ENCODE peak calls at places on chromosomes 7 and 10, in four cellular contexts. One of them, this sample, is unnamed.

GRCh38 chr10:55410415-55410885 is 609.4 kb upstream of the PCDH15 start:
- DNase-seq in epithelial cell of esophagus: peak; percentile 36
- DNase-seq in cardiac muscle cell: peak; percentile 1
- DNase-seq in heart right ventricle: peak; percentile 18
- DNase-seq in this sample: no peak

GRCh38 chr10:116113721-116114501 is 159.1 kb downstream of the GFRA1 start:
- DNase-seq in heart right ventricle: no peak
- DNase-seq in epithelial cell of esophagus: peak; percentile 4
- DNase-seq in cardiac muscle cell: no peak
- DNase-seq in this sample: no peak

GRCh38 chr7:139860090-139860773 is 31.2 kb downstream of the TBXAS1 start:
- DNase-seq in epithelial cell of esophagus: no peak
- DNase-seq in cardiac muscle cell: no peak
- DNase-seq in heart right ventricle: peak; percentile 28
- DNase-seq in this sample: peak; percentile 17

GRCh38 chr7:26574476-26574875 is 282.8 kb downstream of the SNX10 start:
- DNase-seq in epithelial cell of esophagus: peak; percentile 65
- DNase-seq in heart right ventricle: no peak
- DNase-seq in cardiac muscle cell: no peak
- DNase-seq in this sample: no peak

GRCh38 chr7:144834516-144835165 is 1.2 kb downstream of the TPK1 start:
- DNase-seq in epithelial cell of esophagus: no peak
- DNase-seq in cardiac muscle cell: peak; percentile 55
- DNase-seq in heart right ventricle: no peak
- DNase-seq in this sample: peak; percentile 77

GRCh38 chr7:19215421-19215820 is 70.2 kb upstream of the FERD3L start:
- DNase-seq in cardiac muscle cell: peak; percentile 84
- DNase-seq in epithelial cell of esophagus: no peak
- DNase-seq in heart right ventricle: no peak
- DNase-seq in this sample: no peak

GRCh38 chr7:92698237-92698841 is 108.1 kb upstream of the FAM133B start:
- DNase-seq in heart right ventricle: peak; percentile 27
- DNase-seq in epithelial cell of esophagus: peak; percentile 84
- DNase-seq in cardiac muscle cell: peak; percentile 97
- DNase-seq in this sample: no peak

GRCh38 chr10:21368728-21369425 is 156.6 kb downstream of the SKIDA1 start:
- DNase-seq in cardiac muscle cell: peak; percentile 92
- DNase-seq in heart right ventricle: no peak
- DNase-seq in epithelial cell of esophagus: peak; percentile 94
- DNase-seq in this sample: peak; percentile 16

GRCh38 chr7:45873355-45873754 is 473 bp upstream of the CCDC201 start:
- DNase-seq in cardiac muscle cell: no peak
- DNase-seq in epithelial cell of esophagus: no peak
- DNase-seq in heart right ventricle: no peak
- DNase-seq in this sample: no peak

DNA sequence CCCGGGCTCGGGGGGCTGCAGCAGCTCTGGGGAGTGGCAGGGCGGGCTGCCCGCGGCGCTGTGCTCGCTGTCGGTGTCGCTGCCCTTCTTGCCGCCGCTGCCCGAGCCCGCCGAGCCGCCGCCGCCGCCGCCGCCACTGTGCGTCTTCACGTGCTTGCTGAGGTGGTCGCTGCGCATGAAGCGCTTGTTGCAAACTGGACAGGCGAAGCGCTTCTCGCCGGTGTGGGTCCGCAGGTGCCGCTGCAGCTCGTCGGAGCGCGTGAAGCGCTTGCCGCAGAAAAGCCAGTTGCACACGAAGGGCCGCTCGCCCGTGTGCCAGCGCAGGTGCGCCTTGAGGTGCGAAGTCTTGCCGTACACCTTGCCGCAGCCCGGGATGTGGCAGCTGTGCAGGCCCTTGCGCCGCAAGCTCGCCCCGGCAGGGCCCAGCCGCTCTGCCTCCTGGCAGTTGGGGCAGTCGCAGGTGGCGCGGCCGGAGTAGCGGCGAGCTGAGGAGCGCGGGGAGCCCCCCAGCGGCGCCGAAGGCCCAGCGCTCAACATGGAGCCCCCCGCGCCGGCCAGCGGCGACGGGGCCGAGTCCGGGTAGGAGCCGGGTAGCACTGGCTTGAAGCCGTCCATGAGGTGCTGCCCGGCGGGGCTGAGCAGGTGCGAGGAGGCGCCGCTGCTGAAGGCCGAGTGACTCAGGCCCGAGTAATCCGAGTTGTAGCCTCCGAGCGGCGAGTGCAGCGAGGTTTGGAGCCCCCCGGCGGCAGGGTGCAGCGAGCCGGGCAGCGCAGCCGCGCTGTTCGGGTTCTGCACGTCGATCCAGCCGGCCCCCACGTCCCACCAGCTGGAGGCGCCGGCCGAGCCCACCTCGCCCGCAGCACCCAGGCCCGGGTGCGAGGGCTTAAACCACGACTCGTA is 2.1 kb downstream of the SP8 start:
- DNase-seq in epithelial cell of esophagus: peak; percentile 70
- DNase-seq in heart right ventricle: no peak
- DNase-seq in cardiac muscle cell: no peak
- DNase-seq in this sample: no peak
- TF ChIP-seq CTCF in epithelial cell of esophagus: no peak
- TF ChIP-seq CTCF in heart right ventricle: no peak
- TF ChIP-seq CTCF in cardiac muscle cell: no peak
- TF ChIP-seq CTCF in this sample: no peak

GRCh38 chr7:142813262-142813661 is 41.6 kb upstream of the EPHB6 start:
- DNase-seq in epithelial cell of esophagus: peak; percentile 61
- DNase-seq in cardiac muscle cell: peak; percentile 63
- DNase-seq in heart right ventricle: no peak
- DNase-seq in this sample: no peak
- H3K4me3 ChIP-seq in epithelial cell of esophagus: no peak overlapping the region
- H3K4me3 ChIP-seq in cardiac muscle cell: no peak overlapping the region
- H3K4me3 ChIP-seq in heart right ventricle: no peak overlapping the region
- H3K4me3 ChIP-seq in this sample: no peak overlapping the region

GRCh38 chr7:106151459-106152312 is 39.6 kb upstream of the SYPL1 start:
- DNase-seq in epithelial cell of esophagus: no peak
- DNase-seq in cardiac muscle cell: no peak
- DNase-seq in heart right ventricle: no peak
- DNase-seq in this sample: no peak
- TF ChIP-seq CTCF in epithelial cell of esophagus: no peak
- TF ChIP-seq CTCF in cardiac muscle cell: no peak
- TF ChIP-seq CTCF in heart right ventricle: no peak
- TF ChIP-seq CTCF in this sample: no peak

DNA sequence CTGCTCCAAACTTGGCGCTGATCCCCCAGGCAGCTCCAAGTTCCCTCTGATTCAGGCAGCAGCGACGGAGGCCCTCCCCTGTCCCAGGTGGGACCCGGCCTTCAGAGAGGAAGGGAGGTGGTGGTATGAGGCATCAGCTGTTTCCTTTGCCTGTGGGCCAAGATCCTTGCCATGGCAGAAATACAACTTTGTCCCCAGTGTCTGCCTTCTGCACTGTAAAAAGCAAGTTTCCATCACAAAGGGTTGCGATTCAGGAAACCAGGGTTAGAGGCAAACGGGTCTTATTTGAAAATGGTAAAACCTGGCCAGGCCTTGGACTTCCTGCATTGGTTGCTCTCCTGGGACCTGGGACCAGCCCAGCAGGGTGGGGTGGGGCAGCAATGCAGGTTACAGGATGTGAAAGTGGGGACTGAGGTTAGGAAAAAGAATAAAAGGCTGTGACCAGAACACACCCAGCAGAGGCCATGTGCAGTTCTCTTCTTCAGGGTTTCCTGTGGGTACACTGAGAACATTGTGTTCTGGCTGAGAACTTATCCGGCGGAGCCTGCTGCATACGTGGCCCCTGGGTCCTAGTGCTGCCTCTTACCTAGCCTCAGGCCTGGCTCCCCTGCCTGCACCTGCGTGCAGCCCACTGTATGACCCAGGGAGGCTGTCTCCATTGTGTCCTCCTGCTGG is 25.1 kb upstream of the DDIT4 start:
- DNase-seq in cardiac muscle cell: peak; percentile 84
- DNase-seq in epithelial cell of esophagus: peak; percentile 62
- DNase-seq in heart right ventricle: peak; percentile 81
- DNase-seq in this sample: peak; percentile 97
- H3K4me3 ChIP-seq in cardiac muscle cell: no peak overlapping the region
- H3K4me3 ChIP-seq in epithelial cell of esophagus: no peak overlapping the region
- H3K4me3 ChIP-seq in heart right ventricle: no peak overlapping the region
- H3K4me3 ChIP-seq in this sample: peak overlapping the region; percentile 49

DNA sequence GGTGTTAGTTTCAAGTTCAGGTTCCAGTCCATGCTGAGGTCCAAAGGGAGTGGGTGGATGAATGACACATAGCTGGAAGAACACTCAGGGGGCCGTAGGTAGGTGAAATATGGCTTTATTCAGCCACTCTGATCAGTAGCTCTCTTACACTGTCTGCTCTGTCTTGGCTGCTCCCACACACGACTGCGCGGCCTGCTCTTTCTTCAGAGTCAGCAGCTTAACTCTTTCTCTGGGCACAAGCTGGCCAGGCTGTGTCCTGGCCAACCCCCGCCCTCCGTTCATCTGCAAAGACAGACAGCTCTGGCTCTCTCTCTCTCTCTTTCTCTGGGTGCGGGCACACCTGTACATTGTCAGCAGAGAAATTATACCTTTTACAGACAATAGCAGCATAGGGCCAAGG is 317.4 kb upstream of the SORCS1 start:
- DNase-seq in cardiac muscle cell: no peak
- DNase-seq in heart right ventricle: no peak
- DNase-seq in epithelial cell of esophagus: no peak
- DNase-seq in this sample: no peak
- TF ChIP-seq CTCF in cardiac muscle cell: no peak
- TF ChIP-seq CTCF in heart right ventricle: no peak
- TF ChIP-seq CTCF in epithelial cell of esophagus: no peak
- TF ChIP-seq CTCF in this sample: no peak

GRCh38 chr10:100021322-100021721 is 11.6 kb upstream of the DNMBP start:
- DNase-seq in epithelial cell of esophagus: no peak
- DNase-seq in cardiac muscle cell: no peak
- DNase-seq in heart right ventricle: no peak
- DNase-seq in this sample: peak; percentile 77
- H3K4me3 ChIP-seq in epithelial cell of esophagus: no peak overlapping the region
- H3K4me3 ChIP-seq in cardiac muscle cell: no peak overlapping the region
- H3K4me3 ChIP-seq in heart right ventricle: no peak overlapping the region
- H3K4me3 ChIP-seq in this sample: no peak overlapping the region

DNA sequence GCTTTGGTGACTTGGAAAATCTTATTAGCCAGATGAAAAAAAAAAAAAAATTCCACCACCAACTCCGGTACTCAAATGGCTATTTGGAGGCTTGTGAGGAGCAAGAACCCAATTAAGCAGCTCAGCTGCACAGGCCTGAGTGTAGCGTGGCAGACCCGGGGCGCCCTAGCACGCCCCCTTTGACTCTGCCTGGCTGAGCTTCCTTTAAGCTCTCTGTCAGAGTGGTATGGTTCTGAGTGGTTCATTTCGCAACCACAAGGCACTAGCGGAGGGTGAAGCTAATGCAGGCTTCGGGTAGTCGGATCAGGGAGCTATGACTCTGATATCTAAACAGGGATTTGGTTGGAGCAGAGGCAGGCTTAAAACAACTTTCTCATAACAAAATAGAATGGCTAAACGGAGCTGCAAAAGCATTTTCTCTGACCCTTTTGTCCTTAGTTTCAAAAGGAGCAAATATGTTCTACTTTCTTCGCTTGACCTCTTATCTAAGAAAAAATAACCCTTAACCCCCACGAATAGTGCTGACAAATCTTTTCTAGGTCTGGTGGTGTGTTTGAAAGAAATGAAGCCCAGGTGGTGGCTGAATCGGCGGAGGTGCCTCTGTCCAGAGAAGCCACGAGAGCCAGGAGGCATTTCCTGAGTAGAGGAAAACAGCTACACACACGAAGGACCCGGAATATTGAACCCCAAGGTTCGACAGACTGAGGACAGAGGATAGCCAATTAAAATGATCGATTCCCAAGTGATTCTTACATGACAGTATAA is 285.4 kb upstream of the GLI3 start:
- DNase-seq in cardiac muscle cell: peak; percentile 53
- DNase-seq in epithelial cell of esophagus: peak; percentile 37
- DNase-seq in heart right ventricle: no peak
- DNase-seq in this sample: no peak
- TF ChIP-seq CTCF in cardiac muscle cell: no peak
- TF ChIP-seq CTCF in epithelial cell of esophagus: peak; percentile 4
- TF ChIP-seq CTCF in heart right ventricle: no peak
- TF ChIP-seq CTCF in this sample: no peak